ENCODE peak calls at places on chromosomes 13 and 19, in five cellular contexts. F is NCI-H446 treated with DMSO at 0.1 percent for 48 hours, R is GM23338, Z is natural killer cell, A is left colon. Y is an unnamed sample.

GRCh38 chr19:42092350-42092749 is 16.4 kb downstream of the ZNF574 start:
- DNase-seq in F (peak; percentile 28), R (peak; percentile 82), Z (no peak), A (peak; percentile 47), Y (no peak)

GRCh38 chr19:29673451-29674371 is 8.4 kb downstream of the PLEKHF1 start:
- DNase-seq in F (no peak), R (no peak), Z (no peak), A (no peak), Y (no peak)

GRCh38 chr13:99377641-99378040 is 70.4 kb upstream of the GPR183 start:
- DNase-seq in F (no peak), R (no peak), Z (no peak), A (no peak), Y (no peak)

GRCh38 chr19:55075366-55075998 is at the start of gene EPS8L1:
- DNase-seq in F (no peak), R (peak; percentile 95), Z (no peak), A (peak; percentile 89), Y (no peak)

GRCh38 chr19:54415208-54415900 is at the start of gene TTYH1:
- DNase-seq in F (no peak), R (peak; percentile 66), Z (peak; percentile 41), A (no peak), Y (no peak)

GRCh38 chr13:95301947-95302386 is 716 bp upstream of the ABCC4 start:
- DNase-seq in F (no peak), R (peak; percentile 75), Z (no peak), A (no peak), Y (no peak)

GRCh38 chr19:21491161-21491560 is 14.2 kb upstream of the ZNF429 start:
- DNase-seq in F (no peak), R (no peak), Z (no peak), A (no peak), Y (no peak)

GRCh38 chr19:15332311-15332996 is at the start of gene BRD4:
- DNase-seq in F (no peak), R (peak; percentile 81), Z (peak; percentile 78), A (peak; percentile 64), Y (peak; percentile 21)

GRCh38 chr13:113366031-113366588 is 2.2 kb upstream of the GRTP1 start:
- DNase-seq in F (no peak), R (no peak), Z (no peak), A (peak; percentile 26), Y (no peak)

GRCh38 chr19:53254451-53255341 is at the start of gene ZNF677:
- DNase-seq in F (no peak), R (peak; percentile 90), Z (peak; percentile 85), A (peak; percentile 85), Y (no peak)

GRCh38 chr13:29482504-29482903 is 113.0 kb downstream of the SLC7A1 start:
- DNase-seq in F (no peak), R (no peak), Z (no peak), A (no peak), Y (no peak)